ENCODE peak calls at places on chromosome 9, in ten cellular contexts. One of them, this sample, is unnamed.

GRCh38 chr9:101326035-101326434 is 58.8 kb downstream of the BAAT start:
- DNase-seq in HCT116: no peak
- DNase-seq in MM.1S: no peak
- DNase-seq in astrocyte of the spinal cord: no peak
- DNase-seq in PC-3: no peak
- DNase-seq in tibial nerve: no peak
- DNase-seq in fibroblast of mammary gland: no peak
- DNase-seq in breast epithelium: no peak
- DNase-seq in AG10803: no peak
- DNase-seq in body of pancreas: no peak
- DNase-seq in this sample: no peak

GRCh38 chr9:78280982-78281668 is 15.8 kb upstream of the PSAT1 start:
- DNase-seq in HCT116: no peak
- DNase-seq in MM.1S: no peak
- DNase-seq in astrocyte of the spinal cord: peak
- DNase-seq in PC-3: no peak
- DNase-seq in tibial nerve: peak
- DNase-seq in fibroblast of mammary gland: peak
- DNase-seq in breast epithelium: no peak
- DNase-seq in AG10803: peak
- DNase-seq in body of pancreas: peak
- DNase-seq in this sample: peak

GRCh38 chr9:115400801-115401200 is 282.8 kb upstream of the TNC start:
- DNase-seq in HCT116: no peak
- DNase-seq in MM.1S: no peak
- DNase-seq in astrocyte of the spinal cord: peak
- DNase-seq in PC-3: no peak
- DNase-seq in tibial nerve: no peak
- DNase-seq in fibroblast of mammary gland: peak
- DNase-seq in breast epithelium: no peak
- DNase-seq in AG10803: peak
- DNase-seq in body of pancreas: no peak
- DNase-seq in this sample: no peak

GRCh38 chr9:24590432-24590831 is 44.7 kb upstream of the IZUMO3 start:
- DNase-seq in HCT116: no peak
- DNase-seq in MM.1S: no peak
- DNase-seq in astrocyte of the spinal cord: no peak
- DNase-seq in PC-3: peak
- DNase-seq in tibial nerve: no peak
- DNase-seq in fibroblast of mammary gland: no peak
- DNase-seq in breast epithelium: no peak
- DNase-seq in AG10803: no peak
- DNase-seq in body of pancreas: no peak
- DNase-seq in this sample: no peak

GRCh38 chr9:68964102-68964541 is 49.8 kb downstream of the PRKACG start:
- DNase-seq in HCT116: no peak
- DNase-seq in MM.1S: no peak
- DNase-seq in astrocyte of the spinal cord: no peak
- DNase-seq in PC-3: peak
- DNase-seq in tibial nerve: no peak
- DNase-seq in fibroblast of mammary gland: no peak
- DNase-seq in breast epithelium: no peak
- DNase-seq in AG10803: no peak
- DNase-seq in body of pancreas: no peak
- DNase-seq in this sample: no peak

GRCh38 chr9:101138516-101138915 is 110.0 kb downstream of the PLPPR1 start:
- DNase-seq in HCT116: no peak
- DNase-seq in MM.1S: no peak
- DNase-seq in astrocyte of the spinal cord: no peak
- DNase-seq in PC-3: no peak
- DNase-seq in tibial nerve: no peak
- DNase-seq in fibroblast of mammary gland: no peak
- DNase-seq in breast epithelium: no peak
- DNase-seq in AG10803: no peak
- DNase-seq in body of pancreas: no peak
- DNase-seq in this sample: no peak

GRCh38 chr9:16624356-16624755 is 246.1 kb downstream of the BNC2 start:
- DNase-seq in HCT116: no peak
- DNase-seq in MM.1S: no peak
- DNase-seq in astrocyte of the spinal cord: no peak
- DNase-seq in PC-3: no peak
- DNase-seq in tibial nerve: no peak
- DNase-seq in fibroblast of mammary gland: no peak
- DNase-seq in breast epithelium: no peak
- DNase-seq in AG10803: no peak
- DNase-seq in body of pancreas: no peak
- DNase-seq in this sample: no peak

GRCh38 chr9:123395276-123396006 is 39.4 kb downstream of the CRB2 start:
- DNase-seq in HCT116: no peak
- DNase-seq in MM.1S: no peak
- DNase-seq in astrocyte of the spinal cord: no peak
- DNase-seq in PC-3: no peak
- DNase-seq in tibial nerve: no peak
- DNase-seq in fibroblast of mammary gland: no peak
- DNase-seq in breast epithelium: no peak
- DNase-seq in AG10803: no peak
- DNase-seq in body of pancreas: no peak
- DNase-seq in this sample: no peak

GRCh38 chr9:6567140-6567591 is 78.4 kb downstream of the GLDC start:
- DNase-seq in HCT116: peak
- DNase-seq in MM.1S: no peak
- DNase-seq in astrocyte of the spinal cord: peak
- DNase-seq in PC-3: peak
- DNase-seq in tibial nerve: no peak
- DNase-seq in fibroblast of mammary gland: peak
- DNase-seq in breast epithelium: no peak
- DNase-seq in AG10803: peak
- DNase-seq in body of pancreas: no peak
- DNase-seq in this sample: peak

GRCh38 chr9:127360829-127361228 is 36.1 kb upstream of the SLC2A8 start:
- DNase-seq in HCT116: peak
- DNase-seq in MM.1S: no peak
- DNase-seq in astrocyte of the spinal cord: peak
- DNase-seq in PC-3: peak
- DNase-seq in tibial nerve: no peak
- DNase-seq in fibroblast of mammary gland: peak
- DNase-seq in breast epithelium: no peak
- DNase-seq in AG10803: no peak
- DNase-seq in body of pancreas: no peak
- DNase-seq in this sample: peak

GRCh38 chr9:90770339-90770738 is 31.3 kb upstream of the SYK start:
- DNase-seq in HCT116: no peak
- DNase-seq in MM.1S: no peak
- DNase-seq in astrocyte of the spinal cord: no peak
- DNase-seq in PC-3: no peak
- DNase-seq in tibial nerve: no peak
- DNase-seq in fibroblast of mammary gland: no peak
- DNase-seq in breast epithelium: no peak
- DNase-seq in AG10803: no peak
- DNase-seq in body of pancreas: no peak
- DNase-seq in this sample: no peak

GRCh38 chr9:90766736-90767135 is 34.9 kb upstream of the SYK start:
- DNase-seq in HCT116: no peak
- DNase-seq in MM.1S: no peak
- DNase-seq in astrocyte of the spinal cord: no peak
- DNase-seq in PC-3: no peak
- DNase-seq in tibial nerve: no peak
- DNase-seq in fibroblast of mammary gland: no peak
- DNase-seq in breast epithelium: no peak
- DNase-seq in AG10803: no peak
- DNase-seq in body of pancreas: no peak
- DNase-seq in this sample: no peak

GRCh38 chr9:90772381-90772780 is 29.2 kb upstream of the SYK start:
- DNase-seq in HCT116: no peak
- DNase-seq in MM.1S: no peak
- DNase-seq in astrocyte of the spinal cord: no peak
- DNase-seq in PC-3: no peak
- DNase-seq in tibial nerve: no peak
- DNase-seq in fibroblast of mammary gland: no peak
- DNase-seq in breast epithelium: no peak
- DNase-seq in AG10803: no peak
- DNase-seq in body of pancreas: no peak
- DNase-seq in this sample: no peak

GRCh38 chr9:90770927-90771326 is 30.7 kb upstream of the SYK start:
- DNase-seq in HCT116: no peak
- DNase-seq in MM.1S: no peak
- DNase-seq in astrocyte of the spinal cord: no peak
- DNase-seq in PC-3: peak
- DNase-seq in tibial nerve: no peak
- DNase-seq in fibroblast of mammary gland: no peak
- DNase-seq in breast epithelium: no peak
- DNase-seq in AG10803: no peak
- DNase-seq in body of pancreas: no peak
- DNase-seq in this sample: no peak

GRCh38 chr9:90767523-90768100 is 34.0 kb upstream of the SYK start:
- DNase-seq in HCT116: no peak
- DNase-seq in MM.1S: no peak
- DNase-seq in astrocyte of the spinal cord: peak
- DNase-seq in PC-3: peak
- DNase-seq in tibial nerve: no peak
- DNase-seq in fibroblast of mammary gland: peak
- DNase-seq in breast epithelium: no peak
- DNase-seq in AG10803: no peak
- DNase-seq in body of pancreas: no peak
- DNase-seq in this sample: no peak
- TF ChIP-seq CTCF in HCT116: no peak
- TF ChIP-seq CTCF in MM.1S: no peak
- TF ChIP-seq CTCF in astrocyte of the spinal cord: no peak
- TF ChIP-seq CTCF in PC-3: no peak
- TF ChIP-seq CTCF in tibial nerve: no peak
- TF ChIP-seq CTCF in fibroblast of mammary gland: no peak
- TF ChIP-seq CTCF in breast epithelium: no peak
- TF ChIP-seq CTCF in AG10803: no peak
- TF ChIP-seq CTCF in body of pancreas: no peak
- TF ChIP-seq CTCF in this sample: no peak

GRCh38 chr9:122227576-122227903 is 1.2 kb downstream of the LHX6 start:
- DNase-seq in HCT116: no peak
- DNase-seq in MM.1S: no peak
- DNase-seq in astrocyte of the spinal cord: no peak
- DNase-seq in PC-3: peak
- DNase-seq in tibial nerve: no peak
- DNase-seq in fibroblast of mammary gland: no peak
- DNase-seq in breast epithelium: no peak
- DNase-seq in AG10803: no peak
- DNase-seq in body of pancreas: no peak
- DNase-seq in this sample: no peak
- H3K4me3 ChIP-seq in HCT116: no peak
- H3K4me3 ChIP-seq in MM.1S: no peak
- H3K4me3 ChIP-seq in astrocyte of the spinal cord: no peak
- H3K4me3 ChIP-seq in PC-3: peak
- H3K4me3 ChIP-seq in tibial nerve: no peak
- H3K4me3 ChIP-seq in fibroblast of mammary gland: no peak
- H3K4me3 ChIP-seq in breast epithelium: peak
- H3K4me3 ChIP-seq in AG10803: no peak
- H3K4me3 ChIP-seq in body of pancreas: no peak
- H3K4me3 ChIP-seq in this sample: no peak

DNA sequence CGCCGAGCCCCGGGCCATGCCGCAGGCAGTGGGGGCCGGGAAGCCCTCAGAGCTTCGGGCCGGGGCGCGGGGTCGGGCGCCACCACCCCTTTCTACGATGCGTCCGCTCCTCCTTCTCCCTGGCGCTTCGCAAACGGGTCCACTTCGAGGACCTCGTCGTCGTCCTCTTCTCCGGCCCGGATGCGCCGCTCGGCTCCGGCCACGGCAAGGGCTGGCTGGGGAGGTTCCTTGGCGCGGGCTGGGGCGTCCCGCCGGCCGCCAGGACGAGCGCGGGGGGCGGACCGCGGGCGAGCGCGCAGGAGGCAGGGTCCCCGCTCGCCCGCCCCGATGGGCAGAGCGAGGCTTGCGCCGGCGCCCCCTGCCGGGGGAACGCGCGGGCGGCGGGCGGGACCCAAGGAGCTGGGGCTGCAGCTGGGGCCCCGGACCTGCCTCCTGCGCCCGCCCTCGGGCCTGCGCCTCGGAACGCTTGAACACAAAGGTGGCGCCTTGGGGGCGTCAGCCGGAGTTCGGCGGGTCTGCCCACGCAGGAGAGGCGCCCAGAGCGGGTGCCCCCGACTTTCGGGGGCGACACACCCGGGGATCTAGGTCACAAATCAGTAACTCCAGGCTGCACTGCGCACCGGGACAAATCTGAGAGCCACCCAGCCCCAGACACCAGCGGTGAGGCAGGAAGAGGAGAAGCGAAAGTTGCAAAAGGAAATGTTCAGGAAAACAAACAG is at the start of gene ROR2:
- DNase-seq in HCT116: peak
- DNase-seq in MM.1S: peak
- DNase-seq in astrocyte of the spinal cord: peak
- DNase-seq in PC-3: peak
- DNase-seq in tibial nerve: no peak
- DNase-seq in fibroblast of mammary gland: peak
- DNase-seq in breast epithelium: peak
- DNase-seq in AG10803: peak
- DNase-seq in body of pancreas: peak
- DNase-seq in this sample: peak
- TF ChIP-seq CTCF in HCT116: peak
- TF ChIP-seq CTCF in MM.1S: peak
- TF ChIP-seq CTCF in astrocyte of the spinal cord: peak
- TF ChIP-seq CTCF in PC-3: peak
- TF ChIP-seq CTCF in tibial nerve: peak
- TF ChIP-seq CTCF in fibroblast of mammary gland: peak
- TF ChIP-seq CTCF in breast epithelium: peak
- TF ChIP-seq CTCF in AG10803: no peak
- TF ChIP-seq CTCF in body of pancreas: peak
- TF ChIP-seq CTCF in this sample: peak

GRCh38 chr9:136193891-136194279 is 11.0 kb downstream of the LHX3 start:
- DNase-seq in HCT116: no peak
- DNase-seq in MM.1S: no peak
- DNase-seq in astrocyte of the spinal cord: no peak
- DNase-seq in PC-3: no peak
- DNase-seq in tibial nerve: no peak
- DNase-seq in fibroblast of mammary gland: no peak
- DNase-seq in breast epithelium: no peak
- DNase-seq in AG10803: no peak
- DNase-seq in body of pancreas: no peak
- DNase-seq in this sample: no peak

GRCh38 chr9:136194540-136194939 is 10.4 kb downstream of the LHX3 start:
- DNase-seq in HCT116: no peak
- DNase-seq in MM.1S: no peak
- DNase-seq in astrocyte of the spinal cord: no peak
- DNase-seq in PC-3: no peak
- DNase-seq in tibial nerve: no peak
- DNase-seq in fibroblast of mammary gland: no peak
- DNase-seq in breast epithelium: no peak
- DNase-seq in AG10803: no peak
- DNase-seq in body of pancreas: no peak
- DNase-seq in this sample: no peak

GRCh38 chr9:136192289-136193126 is 12.4 kb downstream of the LHX3 start:
- DNase-seq in HCT116: no peak
- DNase-seq in MM.1S: no peak
- DNase-seq in astrocyte of the spinal cord: no peak
- DNase-seq in PC-3: no peak
- DNase-seq in tibial nerve: no peak
- DNase-seq in fibroblast of mammary gland: no peak
- DNase-seq in breast epithelium: no peak
- DNase-seq in AG10803: no peak
- DNase-seq in body of pancreas: no peak
- DNase-seq in this sample: no peak

GRCh38 chr9:136191549-136192286 is 13.2 kb downstream of the LHX3 start:
- DNase-seq in HCT116: no peak
- DNase-seq in MM.1S: no peak
- DNase-seq in astrocyte of the spinal cord: no peak
- DNase-seq in PC-3: no peak
- DNase-seq in tibial nerve: no peak
- DNase-seq in fibroblast of mammary gland: no peak
- DNase-seq in breast epithelium: no peak
- DNase-seq in AG10803: no peak
- DNase-seq in body of pancreas: no peak
- DNase-seq in this sample: no peak

GRCh38 chr9:136193127-136193890 is 11.6 kb downstream of the LHX3 start:
- DNase-seq in HCT116: no peak
- DNase-seq in MM.1S: no peak
- DNase-seq in astrocyte of the spinal cord: no peak
- DNase-seq in PC-3: no peak
- DNase-seq in tibial nerve: no peak
- DNase-seq in fibroblast of mammary gland: no peak
- DNase-seq in breast epithelium: no peak
- DNase-seq in AG10803: no peak
- DNase-seq in body of pancreas: no peak
- DNase-seq in this sample: no peak
- H3K4me3 ChIP-seq in HCT116: no peak
- H3K4me3 ChIP-seq in MM.1S: no peak
- H3K4me3 ChIP-seq in astrocyte of the spinal cord: no peak
- H3K4me3 ChIP-seq in PC-3: no peak
- H3K4me3 ChIP-seq in tibial nerve: no peak
- H3K4me3 ChIP-seq in fibroblast of mammary gland: no peak
- H3K4me3 ChIP-seq in breast epithelium: no peak
- H3K4me3 ChIP-seq in AG10803: no peak
- H3K4me3 ChIP-seq in body of pancreas: no peak
- H3K4me3 ChIP-seq in this sample: no peak